ENCODE peak calls at places on chromosomes 2 and 18, in nine cellular contexts. D is NAMALWA; L is HEK293T; S is dorsolateral prefrontal cortex; B is kidney tubule cell; Y is AG09309; T is A673; E is IMR-90; P is CD4-positive, alpha-beta T cell. W is an unnamed sample.

GRCh38 chr2:141554810-141555209 is 576.0 kb downstream of the LRP1B start:
- DNase-seq in D (peak), L (peak), S (no peak), B (peak), Y (no peak), T (peak), E (peak), P (no peak), W (no peak)

GRCh38 chr2:45712538-45712937 is 61.1 kb downstream of the PRKCE start:
- DNase-seq in D (no peak), L (no peak), S (no peak), B (no peak), Y (no peak), T (no peak), E (no peak), P (no peak), W (no peak)

GRCh38 chr2:64595397-64596160 is 58.1 kb downstream of the SERTAD2 start:
- DNase-seq in D (no peak), L (no peak), S (no peak), B (peak), Y (no peak), T (peak), E (peak), P (no peak), W (no peak)

GRCh38 chr2:64140665-64141064 is 3.6 kb downstream of the PELI1 start:
- DNase-seq in D (peak), L (no peak), S (no peak), B (no peak), Y (no peak), T (no peak), E (no peak), P (no peak), W (no peak)

GRCh38 chr2:111667542-111668273 is 216.3 kb downstream of the ANAPC1 start:
- DNase-seq in D (no peak), L (no peak), S (no peak), B (peak), Y (peak), T (peak), E (peak), P (no peak), W (no peak)

GRCh38 chr18:54257015-54257414 is 12.3 kb upstream of the POLI start:
- DNase-seq in D (no peak), L (no peak), S (no peak), B (no peak), Y (peak), T (no peak), E (no peak), P (no peak), W (no peak)

GRCh38 chr2:165401285-165401852 is 68.1 kb upstream of the CSRNP3 start:
- DNase-seq in D (peak), L (peak), S (no peak), B (peak), Y (peak), T (peak), E (peak), P (no peak), W (peak)

GRCh38 chr2:179172894-179173293 is 91.7 kb downstream of the SESTD1 start:
- DNase-seq in D (no peak), L (no peak), S (no peak), B (no peak), Y (no peak), T (no peak), E (no peak), P (no peak), W (no peak)

GRCh38 chr2:218857371-218858137 is 2.1 kb upstream of the WNT6 start:
- DNase-seq in D (no peak), L (no peak), S (no peak), B (no peak), Y (no peak), T (peak), E (no peak), P (no peak), W (no peak)

GRCh38 chr2:65799455-65799854 is 367.1 kb upstream of the SPRED2 start:
- DNase-seq in D (no peak), L (no peak), S (no peak), B (no peak), Y (no peak), T (no peak), E (no peak), P (no peak), W (no peak)

GRCh38 chr2:25041307-25041927 is 459 bp upstream of the EFR3B start:
- DNase-seq in D (peak), L (peak), S (peak), B (peak), Y (no peak), T (peak), E (peak), P (peak), W (no peak)

GRCh38 chr2:65710779-65711295 is 278.4 kb upstream of the SPRED2 start:
- DNase-seq in D (peak), L (peak), S (no peak), B (peak), Y (no peak), T (peak), E (peak), P (no peak), W (no peak)

GRCh38 chr2:100281521-100282438 is 40.5 kb downstream of the LONRF2 start:
- DNase-seq in D (no peak), L (no peak), S (peak), B (no peak), Y (no peak), T (peak), E (no peak), P (no peak), W (no peak)

GRCh38 chr2:31992934-31993333 is 17.9 kb downstream of the MEMO1 start:
- DNase-seq in D (no peak), L (no peak), S (no peak), B (peak), Y (no peak), T (no peak), E (no peak), P (no peak), W (no peak)

GRCh38 chr2:203718087-203718486 is 11.6 kb downstream of the CD28 start:
- DNase-seq in D (no peak), L (no peak), S (no peak), B (peak), Y (no peak), T (no peak), E (peak), P (no peak), W (peak)

GRCh38 chr2:100924520-100925451 is 77.3 kb upstream of the RPL31 start:
- DNase-seq in D (no peak), L (no peak), S (no peak), B (peak), Y (no peak), T (no peak), E (peak), P (peak), W (no peak)

GRCh38 chr2:236637691-236638569 is 68.3 kb downstream of the ACKR3 start:
- DNase-seq in D (no peak), L (no peak), S (no peak), B (no peak), Y (no peak), T (no peak), E (peak), P (no peak), W (no peak)